ENCODE peak calls at places on chromosomes 13 and 19, in four cellular contexts. N, G, H and L are unnamed samples.

GRCh38 chr13:40026174-40026585 is 370.7 kb downstream of the COG6 start:
- DNase-seq in N (no peak), G (no peak), H (peak; percentile 100), L (no peak)

GRCh38 chr13:40148103-40148502 is 492.6 kb downstream of the COG6 start:
- DNase-seq in N (no peak), G (no peak), H (no peak), L (no peak)

GRCh38 chr13:41457589-41458186 is 338 bp downstream of the RGCC start:
- DNase-seq in N (no peak), G (peak; percentile 52), H (no peak), L (peak; percentile 21)

GRCh38 chr19:15210323-15210774 is 9.6 kb upstream of the NOTCH3 start:
- DNase-seq in N (peak; percentile 25), G (no peak), H (no peak), L (no peak)

GRCh38 chr13:109227344-109227940 is 558.9 kb downstream of the IRS2 start:
- DNase-seq in N (no peak), G (no peak), H (no peak), L (no peak)

GRCh38 chr19:46717716-46718143 is 816 bp upstream of the PRKD2 start:
- DNase-seq in N (no peak), G (no peak), H (no peak), L (no peak)

GRCh38 chr19:46413262-46414031 is at the start of gene CCDC8:
- DNase-seq in N (no peak), G (peak; percentile 93), H (no peak), L (peak; percentile 84)

GRCh38 chr13:40190656-40191100 is 475.8 kb downstream of the FOXO1 start:
- DNase-seq in N (peak; percentile 6), G (no peak), H (no peak), L (no peak)

GRCh38 chr13:41370736-41371135 is 59.7 kb downstream of the NAA16 start:
- DNase-seq in N (no peak), G (no peak), H (no peak), L (no peak)

GRCh38 chr13:27556109-27556508 is 64.2 kb downstream of the LNX2 start:
- DNase-seq in N (no peak), G (no peak), H (no peak), L (no peak)

GRCh38 chr13:114089341-114089740 is 43.1 kb downstream of the RASA3 start:
- DNase-seq in N (no peak), G (no peak), H (no peak), L (no peak)

GRCh38 chr13:43698009-43698408 is 88.8 kb downstream of the ENOX1 start:
- DNase-seq in N (no peak), G (no peak), H (no peak), L (no peak)

GRCh38 chr13:95343944-95344343 is 42.7 kb upstream of the ABCC4 start:
- DNase-seq in N (no peak), G (no peak), H (no peak), L (no peak)

GRCh38 chr13:96011291-96011875 is 41.8 kb downstream of the UGGT2 start:
- DNase-seq in N (no peak), G (no peak), H (no peak), L (no peak)

GRCh38 chr19:50537306-50537685 is 23.6 kb upstream of the ASPDH start:
- DNase-seq in N (no peak), G (no peak), H (no peak), L (no peak)

GRCh38 chr13:33721719-33722118 is 96.2 kb upstream of the RFC3 start:
- DNase-seq in N (no peak), G (no peak), H (no peak), L (no peak)

GRCh38 chr13:108962652-108963051 is 333.2 kb downstream of the MYO16 start:
- DNase-seq in N (no peak), G (no peak), H (no peak), L (no peak)

GRCh38 chr19:40594657-40595077 is 6.5 kb upstream of the LTBP4 start:
- DNase-seq in N (no peak), G (peak; percentile 35), H (no peak), L (no peak)

GRCh38 chr19:2487780-2488330 is 11.9 kb downstream of the GADD45B start:
- DNase-seq in N (no peak), G (no peak), H (no peak), L (no peak)

GRCh38 chr13:27174766-27175455 is 3.3 kb upstream of the USP12 start:
- DNase-seq in N (no peak), G (no peak), H (no peak), L (no peak)

GRCh38 chr19:15452111-15453047 is 2.6 kb upstream of the WIZ start:
- DNase-seq in N (peak; percentile 69), G (peak; percentile 99), H (no peak), L (peak; percentile 98)

GRCh38 chr19:19366691-19367396 is 38.6 kb upstream of the GATAD2A start:
- DNase-seq in N (peak; percentile 92), G (peak; percentile 79), H (no peak), L (peak; percentile 80)

GRCh38 chr19:44969437-44969836 is 14.3 kb downstream of the CLPTM1 start:
- DNase-seq in N (no peak), G (no peak), H (no peak), L (no peak)

GRCh38 chr19:44972802-44973201 is 17.6 kb downstream of the CLPTM1 start:
- DNase-seq in N (no peak), G (no peak), H (no peak), L (no peak)

GRCh38 chr19:44968118-44968517 is 12.9 kb downstream of the CLPTM1 start:
- DNase-seq in N (no peak), G (no peak), H (no peak), L (no peak)

GRCh38 chr19:44973982-44974735 is 19.0 kb downstream of the CLPTM1 start:
- DNase-seq in N (no peak), G (no peak), H (no peak), L (no peak)

DNA sequence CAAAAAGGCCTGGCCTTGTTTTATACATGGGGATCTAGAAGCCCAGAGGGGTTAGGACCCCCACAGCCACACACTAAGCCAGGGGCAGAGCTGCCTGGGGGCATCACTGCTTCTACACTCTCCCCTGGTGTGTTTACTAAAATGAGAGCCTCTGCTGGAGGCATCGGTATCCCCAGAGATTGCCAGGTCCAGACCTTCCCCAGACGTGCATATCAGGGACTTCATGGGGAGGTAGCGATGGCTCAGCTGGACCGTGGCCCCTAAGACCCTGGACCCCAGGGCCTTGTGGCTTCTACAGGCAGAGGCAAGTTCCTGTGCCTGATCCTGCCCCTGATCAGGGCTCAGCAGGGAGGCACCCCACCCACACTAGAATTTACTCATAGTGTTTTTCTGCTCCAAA is 13.5 kb downstream of the CLPTM1 start:
- DNase-seq in N (no peak), G (no peak), H (no peak), L (no peak)
- TF ChIP-seq TARDBP in N (no peak), G (no peak), H (no peak), L (no peak)

DNA sequence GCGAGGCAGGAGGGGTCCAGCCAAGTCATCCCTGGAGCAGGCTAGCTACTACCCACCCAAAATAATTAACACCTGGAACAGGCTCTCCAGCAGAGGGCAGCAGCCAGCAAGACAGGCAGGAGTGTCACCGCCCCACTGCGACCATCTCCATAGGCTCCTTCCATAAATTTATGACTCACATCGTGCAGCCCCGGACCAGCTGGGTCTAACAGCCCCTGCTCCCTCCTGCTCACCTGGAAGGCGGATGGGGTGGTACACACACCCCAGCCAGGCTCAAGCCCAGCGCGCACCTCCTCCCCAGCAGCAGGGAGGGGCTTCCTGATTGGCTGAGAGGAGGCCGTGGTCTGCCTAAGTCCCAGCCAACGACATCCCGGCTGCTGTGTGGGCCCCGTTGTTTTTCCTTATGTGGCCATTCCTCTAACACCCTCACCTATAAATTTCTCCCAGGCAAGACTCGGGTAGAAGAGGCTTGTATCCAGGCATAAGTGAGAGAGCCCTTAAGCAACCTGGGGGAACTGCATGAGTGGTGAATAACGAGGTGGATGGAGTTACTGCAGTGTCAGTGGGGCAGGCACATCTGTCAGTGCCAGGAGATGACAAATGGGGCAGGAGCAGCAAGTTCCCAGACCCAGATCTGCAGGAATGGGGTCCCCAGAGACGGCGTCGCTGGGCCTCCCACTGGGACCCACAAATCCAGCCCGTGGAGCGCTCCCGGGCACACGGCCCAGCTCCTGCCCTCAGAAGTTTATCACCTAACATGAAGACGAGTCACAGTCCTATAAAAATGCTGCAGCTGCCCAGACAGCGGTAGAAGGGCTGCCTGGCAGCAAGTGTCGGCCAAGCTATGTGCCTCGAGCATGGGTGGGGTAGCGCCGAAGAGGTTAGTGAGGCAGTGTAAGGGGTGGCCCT is 43.1 kb downstream of the CEBPG start:
- DNase-seq in N (peak; percentile 44), G (peak; percentile 88), H (no peak), L (peak; percentile 85)
- TF ChIP-seq TARDBP in N (no peak), G (no peak), H (no peak), L (no peak)

GRCh38 chr13:36619535-36619934 is 54.3 kb upstream of the SERTM1 start:
- DNase-seq in N (no peak), G (no peak), H (no peak), L (no peak)
- TF ChIP-seq TARDBP in N (no peak), G (no peak), H (no peak), L (no peak)

GRCh38 chr13:102128216-102128800 is 273.5 kb downstream of the FGF14 start:
- DNase-seq in N (no peak), G (no peak), H (no peak), L (no peak)
- TF ChIP-seq TARDBP in N (no peak), G (no peak), H (no peak), L (no peak)

GRCh38 chr19:16882146-16882545 is 6.7 kb upstream of the F2RL3 start:
- DNase-seq in N (no peak), G (no peak), H (no peak), L (no peak)
- TF ChIP-seq TARDBP in N (no peak), G (no peak), H (no peak), L (no peak)

GRCh38 chr13:110850840-110851239 is 64.0 kb downstream of the ANKRD10 start:
- DNase-seq in N (no peak), G (no peak), H (no peak), L (no peak)
- TF ChIP-seq TARDBP in N (no peak), G (no peak), H (no peak), L (no peak)

GRCh38 chr13:51999525-51999924 is 11.7 kb downstream of the ATP7B start:
- DNase-seq in N (no peak), G (no peak), H (no peak), L (no peak)

GRCh38 chr13:51995677-51996551 is 15.3 kb downstream of the ATP7B start:
- DNase-seq in N (no peak), G (peak; percentile 39), H (no peak), L (peak; percentile 53)

GRCh38 chr13:51998723-51999471 is 12.4 kb downstream of the ATP7B start:
- DNase-seq in N (peak; percentile 77), G (no peak), H (no peak), L (no peak)

GRCh38 chr13:51996660-51997059 is 14.6 kb downstream of the ATP7B start:
- DNase-seq in N (no peak), G (no peak), H (no peak), L (no peak)

DNA sequence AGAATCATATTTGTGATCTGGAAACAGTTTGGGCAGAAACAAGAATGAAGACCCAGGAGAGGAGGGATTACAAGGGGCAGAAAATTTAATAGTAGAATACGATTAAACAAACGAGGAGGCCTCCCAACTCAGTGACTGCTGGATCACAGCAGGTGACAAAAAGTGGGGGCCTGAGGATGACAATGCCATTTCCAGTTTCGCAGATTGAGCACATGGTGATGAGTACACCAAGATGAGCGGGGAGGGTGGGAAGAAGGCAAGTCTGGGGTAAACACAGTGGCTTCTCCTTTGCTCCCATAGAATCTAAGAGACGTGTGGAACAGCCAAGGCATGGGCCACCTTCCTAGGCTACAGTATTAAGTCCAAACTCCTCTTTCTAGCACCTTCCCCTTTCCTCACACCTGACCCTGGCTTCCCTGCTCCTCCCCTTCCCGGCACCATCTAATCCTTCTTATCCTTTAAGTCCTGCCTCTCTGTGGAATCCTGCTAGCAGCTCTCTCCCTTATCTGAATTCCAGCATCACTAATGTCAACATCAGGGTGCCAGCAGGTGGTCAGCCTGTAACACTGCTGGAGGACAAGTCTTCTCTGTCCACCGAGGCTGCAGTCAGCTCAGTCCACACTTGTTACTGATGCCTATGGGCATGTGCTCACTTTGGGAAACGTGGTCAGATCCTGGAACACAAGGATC is 13.5 kb downstream of the ATP7B start:
- DNase-seq in N (peak; percentile 90), G (no peak), H (no peak), L (peak; percentile 51)
- TF ChIP-seq TARDBP in N (peak; percentile 63), G (no peak), H (no peak), L (no peak)